ENCODE peak calls at places on chromosomes 2 and 18, in nine cellular contexts. Y is stimulated activated CD4-positive, alpha-beta T cell treated with anti-CD3 and anti-CD28 coated beads, Interleukin-12 subunit alpha, Interleukin-12 subunit beta, amount 100 ng/mL, for 48 hours; K is HTR-8/SVneo; H is AG08396; I is hepatic stellate cell; R is occipital lobe; J is cerebellum; C is NCI-H2171 treated with DMSO at 0.1 percent for 48 hours; Q is stimulated activated CD8-positive, alpha-beta memory T cell treated with anti-CD3 and anti-CD28 coated beads, Interleukin-15, amount 100 ng/mL, for 24 hours. O is an unnamed sample.

GRCh38 chr2:19299032-19299431 is 59.4 kb downstream of the OSR1 start:
- DNase-seq in Y (no peak), K (no peak), H (no peak), I (no peak), R (no peak), J (no peak), C (no peak), Q (no peak), O (no peak)

GRCh38 chr18:52826994-52827393 is 487.0 kb downstream of the DCC start:
- DNase-seq in Y (no peak), K (no peak), H (no peak), I (no peak), R (no peak), J (no peak), C (no peak), Q (no peak), O (no peak)

GRCh38 chr18:63879684-63880083 is 7.8 kb upstream of the SERPINB2 start:
- DNase-seq in Y (no peak), K (no peak), H (no peak), I (no peak), R (no peak), J (no peak), C (no peak), Q (no peak), O (no peak)

GRCh38 chr2:151534001-151534400 is 124.3 kb downstream of the RIF1 start:
- DNase-seq in Y (no peak), K (no peak), H (no peak), I (no peak), R (no peak), J (peak; percentile 28), C (no peak), Q (no peak), O (no peak)

GRCh38 chr2:21043744-21044532 is at the start of gene APOB:
- DNase-seq in Y (no peak), K (no peak), H (no peak), I (no peak), R (no peak), J (no peak), C (no peak), Q (no peak), O (no peak)

GRCh38 chr18:61528961-61529360 is 195.7 kb downstream of the CDH20 start:
- DNase-seq in Y (no peak), K (no peak), H (no peak), I (no peak), R (no peak), J (peak; percentile 67), C (peak; percentile 85), Q (no peak), O (no peak)

GRCh38 chr18:24801011-24801410 is 340.6 kb downstream of the HRH4 start:
- DNase-seq in Y (no peak), K (no peak), H (peak; percentile 35), I (no peak), R (no peak), J (no peak), C (no peak), Q (no peak), O (no peak)

GRCh38 chr2:190497428-190497827 is 37.1 kb downstream of the NEMP2 start:
- DNase-seq in Y (no peak), K (no peak), H (no peak), I (no peak), R (no peak), J (no peak), C (no peak), Q (no peak), O (no peak)

GRCh38 chr2:41621578-41621977 is 426.2 kb upstream of the PKDCC start:
- DNase-seq in Y (no peak), K (no peak), H (no peak), I (no peak), R (no peak), J (no peak), C (no peak), Q (no peak), O (no peak)

GRCh38 chr2:42917374-42918017 is 125.1 kb upstream of the HAAO start:
- DNase-seq in Y (no peak), K (no peak), H (peak; percentile 50), I (peak; percentile 76), R (no peak), J (no peak), C (no peak), Q (no peak), O (no peak)

GRCh38 chr2:161839931-161840330 is 215.7 kb downstream of the SLC4A10 start:
- DNase-seq in Y (no peak), K (no peak), H (no peak), I (no peak), R (no peak), J (no peak), C (no peak), Q (no peak), O (no peak)

GRCh38 chr2:70468898-70469297 is 84.7 kb downstream of the TGFA start:
- DNase-seq in Y (no peak), K (no peak), H (no peak), I (no peak), R (no peak), J (no peak), C (no peak), Q (no peak), O (no peak)

GRCh38 chr2:222024934-222025890 is 273.6 kb downstream of the PAX3 start:
- DNase-seq in Y (no peak), K (peak; percentile 41), H (no peak), I (peak; percentile 4), R (no peak), J (peak; percentile 4), C (peak; percentile 65), Q (no peak), O (no peak)

GRCh38 chr2:233602076-233602475 is 15.4 kb upstream of the UGT1A8 start:
- DNase-seq in Y (no peak), K (no peak), H (no peak), I (no peak), R (no peak), J (no peak), C (no peak), Q (no peak), O (no peak)

GRCh38 chr2:54371461-54372065 is 84.6 kb upstream of the SPTBN1 start:
- DNase-seq in Y (no peak), K (no peak), H (no peak), I (no peak), R (no peak), J (no peak), C (no peak), Q (no peak), O (no peak)

GRCh38 chr2:143397886-143398614 is 268.8 kb downstream of the ARHGAP15 start:
- DNase-seq in Y (no peak), K (peak; percentile 21), H (peak; percentile 18), I (peak; percentile 2), R (no peak), J (no peak), C (peak; percentile 58), Q (no peak), O (no peak)

GRCh38 chr2:10357193-10357592 is 54.5 kb downstream of the HPCAL1 start:
- DNase-seq in Y (no peak), K (no peak), H (no peak), I (no peak), R (no peak), J (no peak), C (peak; percentile 72), Q (no peak), O (no peak)

GRCh38 chr2:219362524-219363164 is 25.1 kb downstream of the DNPEP start:
- DNase-seq in Y (no peak), K (peak; percentile 66), H (peak; percentile 89), I (peak; percentile 75), R (peak; percentile 69), J (no peak), C (peak; percentile 94), Q (no peak), O (no peak)

GRCh38 chr2:61135510-61135909 is 26.5 kb upstream of the C2orf74 start:
- DNase-seq in Y (no peak), K (peak; percentile 51), H (peak; percentile 13), I (peak; percentile 19), R (no peak), J (peak; percentile 19), C (no peak), Q (no peak), O (no peak)

GRCh38 chr2:217853301-217853881 is 149.4 kb downstream of the TNS1 start:
- DNase-seq in Y (no peak), K (peak; percentile 31), H (peak; percentile 76), I (peak; percentile 62), R (no peak), J (no peak), C (no peak), Q (no peak), O (no peak)

GRCh38 chr2:28320009-28320365 is 72.7 kb upstream of the FOSL2 start:
- DNase-seq in Y (no peak), K (no peak), H (no peak), I (no peak), R (no peak), J (no peak), C (no peak), Q (no peak), O (no peak)

GRCh38 chr2:205696541-205697441 is 14.5 kb downstream of the NRP2 start:
- DNase-seq in Y (no peak), K (no peak), H (no peak), I (no peak), R (no peak), J (no peak), C (no peak), Q (no peak), O (no peak)

GRCh38 chr2:13230221-13230620 is 513.5 kb downstream of the TRIB2 start:
- DNase-seq in Y (no peak), K (peak; percentile 0), H (no peak), I (no peak), R (no peak), J (no peak), C (peak; percentile 70), Q (no peak), O (no peak)

GRCh38 chr2:111662771-111663470 is 221.1 kb downstream of the ANAPC1 start:
- DNase-seq in Y (peak; percentile 51), K (no peak), H (no peak), I (no peak), R (no peak), J (no peak), C (no peak), Q (no peak), O (peak; percentile 26)

GRCh38 chr18:40789286-40789685 is 1165.7 kb upstream of the PIK3C3 start:
- DNase-seq in Y (no peak), K (no peak), H (no peak), I (no peak), R (peak; percentile 2), J (no peak), C (no peak), Q (no peak), O (no peak)

GRCh38 chr2:36338827-36339145 is 16.8 kb upstream of the CRIM1 start:
- DNase-seq in Y (no peak), K (peak; percentile 73), H (peak; percentile 40), I (peak; percentile 49), R (no peak), J (no peak), C (no peak), Q (no peak), O (no peak)

GRCh38 chr2:18267501-18267900 is 293.0 kb downstream of the RDH14 start:
- DNase-seq in Y (no peak), K (no peak), H (no peak), I (no peak), R (no peak), J (no peak), C (no peak), Q (no peak), O (no peak)

GRCh38 chr2:77028032-77028600 is 494.1 kb downstream of the LRRTM4 start:
- DNase-seq in Y (no peak), K (no peak), H (no peak), I (no peak), R (no peak), J (no peak), C (no peak), Q (no peak), O (no peak)

GRCh38 chr2:178912416-178913056 is 105.3 kb upstream of the TTN start:
- DNase-seq in Y (no peak), K (no peak), H (peak; percentile 18), I (no peak), R (no peak), J (no peak), C (no peak), Q (no peak), O (no peak)

GRCh38 chr2:236562434-236562833 is 7.2 kb upstream of the ACKR3 start:
- DNase-seq in Y (no peak), K (no peak), H (peak; percentile 55), I (no peak), R (no peak), J (no peak), C (no peak), Q (no peak), O (no peak)

GRCh38 chr2:62195421-62196277 is at the start of gene B3GNT2:
- DNase-seq in Y (peak; percentile 80), K (peak; percentile 80), H (peak; percentile 95), I (peak; percentile 80), R (peak; percentile 76), J (peak; percentile 53), C (peak; percentile 66), Q (peak; percentile 70), O (peak; percentile 88)

O was measured in activated CD8-positive, alpha-beta T cell treated with anti-CD3 and anti-CD28 coated beads, Interleukin-2, amount 10 ng/mL, durations not matched to agents 7 days and 5 days.